ENCODE peak calls at places on chromosome 4, in eight cellular contexts. One of them, this sample, is unnamed.

GRCh38 chr4:139454111-139454600 is at the start of gene RAB33B:
- DNase-seq in endodermal cell: no peak
- DNase-seq in AG09309: peak; percentile 61
- DNase-seq in cardiac fibroblast: no peak
- DNase-seq in left lung: no peak
- DNase-seq in neural crest cell: no peak
- DNase-seq in GM20000: no peak
- DNase-seq in Calu3: no peak
- DNase-seq in this sample: no peak

GRCh38 chr4:154958621-154959358 is 177.7 kb downstream of the RBM46 start:
- DNase-seq in AG09309: no peak
- DNase-seq in GM20000: no peak
- DNase-seq in left lung: no peak
- DNase-seq in cardiac fibroblast: peak; percentile 79
- DNase-seq in neural crest cell: no peak
- DNase-seq in endodermal cell: no peak
- DNase-seq in Calu3: no peak
- DNase-seq in this sample: no peak

GRCh38 chr4:44629280-44629866 is 22.1 kb downstream of the YIPF7 start:
- DNase-seq in GM20000: peak; percentile 42
- DNase-seq in left lung: no peak
- DNase-seq in neural crest cell: peak; percentile 32
- DNase-seq in AG09309: peak; percentile 5
- DNase-seq in Calu3: peak; percentile 30
- DNase-seq in endodermal cell: peak; percentile 67
- DNase-seq in cardiac fibroblast: peak; percentile 63
- DNase-seq in this sample: peak; percentile 54

GRCh38 chr4:88028961-88029360 is 21.5 kb downstream of the PKD2 start:
- DNase-seq in GM20000: no peak
- DNase-seq in Calu3: no peak
- DNase-seq in neural crest cell: no peak
- DNase-seq in AG09309: no peak
- DNase-seq in cardiac fibroblast: no peak
- DNase-seq in endodermal cell: no peak
- DNase-seq in left lung: no peak
- DNase-seq in this sample: no peak

GRCh38 chr4:88991746-88992145 is 65.2 kb downstream of the FAM13A start:
- DNase-seq in cardiac fibroblast: no peak
- DNase-seq in endodermal cell: no peak
- DNase-seq in neural crest cell: no peak
- DNase-seq in AG09309: no peak
- DNase-seq in GM20000: no peak
- DNase-seq in left lung: no peak
- DNase-seq in Calu3: peak; percentile 4
- DNase-seq in this sample: no peak

GRCh38 chr4:177290780-177291179 is 18.9 kb upstream of the NEIL3 start:
- DNase-seq in GM20000: no peak
- DNase-seq in endodermal cell: no peak
- DNase-seq in neural crest cell: no peak
- DNase-seq in Calu3: no peak
- DNase-seq in AG09309: no peak
- DNase-seq in cardiac fibroblast: no peak
- DNase-seq in left lung: no peak
- DNase-seq in this sample: no peak

GRCh38 chr4:100287569-100287968 is 97.3 kb upstream of the DDIT4L start:
- DNase-seq in AG09309: no peak
- DNase-seq in GM20000: no peak
- DNase-seq in cardiac fibroblast: no peak
- DNase-seq in neural crest cell: no peak
- DNase-seq in endodermal cell: no peak
- DNase-seq in left lung: no peak
- DNase-seq in Calu3: no peak
- DNase-seq in this sample: no peak

GRCh38 chr4:86033171-86033570 is 326.7 kb downstream of the MAPK10 start:
- DNase-seq in AG09309: peak; percentile 74
- DNase-seq in GM20000: no peak
- DNase-seq in neural crest cell: no peak
- DNase-seq in left lung: no peak
- DNase-seq in Calu3: no peak
- DNase-seq in cardiac fibroblast: peak; percentile 97
- DNase-seq in endodermal cell: no peak
- DNase-seq in this sample: no peak

GRCh38 chr4:3045500-3045850 is 28.9 kb downstream of the HTT-AS start:
- DNase-seq in left lung: peak; percentile 89
- DNase-seq in endodermal cell: no peak
- DNase-seq in cardiac fibroblast: peak; percentile 48
- DNase-seq in Calu3: peak; percentile 20
- DNase-seq in GM20000: peak; percentile 44
- DNase-seq in neural crest cell: no peak
- DNase-seq in AG09309: peak; percentile 74
- DNase-seq in this sample: no peak

GRCh38 chr4:79292008-79292407 is 33.9 kb downstream of the NAA11 start:
- DNase-seq in AG09309: no peak
- DNase-seq in neural crest cell: no peak
- DNase-seq in endodermal cell: no peak
- DNase-seq in cardiac fibroblast: no peak
- DNase-seq in Calu3: no peak
- DNase-seq in left lung: no peak
- DNase-seq in GM20000: peak; percentile 18
- DNase-seq in this sample: peak; percentile 28

GRCh38 chr4:16757080-16757521 is 141.3 kb downstream of the LDB2 start:
- DNase-seq in Calu3: no peak
- DNase-seq in cardiac fibroblast: peak; percentile 37
- DNase-seq in endodermal cell: no peak
- DNase-seq in GM20000: no peak
- DNase-seq in neural crest cell: no peak
- DNase-seq in left lung: no peak
- DNase-seq in AG09309: no peak
- DNase-seq in this sample: no peak
- TF ChIP-seq CTCF in Calu3: no peak
- TF ChIP-seq CTCF in cardiac fibroblast: no peak
- TF ChIP-seq CTCF in endodermal cell: no peak
- TF ChIP-seq CTCF in GM20000: no peak
- TF ChIP-seq CTCF in neural crest cell: no peak
- TF ChIP-seq CTCF in left lung: no peak
- TF ChIP-seq CTCF in AG09309: no peak
- TF ChIP-seq CTCF in this sample: no peak

DNA sequence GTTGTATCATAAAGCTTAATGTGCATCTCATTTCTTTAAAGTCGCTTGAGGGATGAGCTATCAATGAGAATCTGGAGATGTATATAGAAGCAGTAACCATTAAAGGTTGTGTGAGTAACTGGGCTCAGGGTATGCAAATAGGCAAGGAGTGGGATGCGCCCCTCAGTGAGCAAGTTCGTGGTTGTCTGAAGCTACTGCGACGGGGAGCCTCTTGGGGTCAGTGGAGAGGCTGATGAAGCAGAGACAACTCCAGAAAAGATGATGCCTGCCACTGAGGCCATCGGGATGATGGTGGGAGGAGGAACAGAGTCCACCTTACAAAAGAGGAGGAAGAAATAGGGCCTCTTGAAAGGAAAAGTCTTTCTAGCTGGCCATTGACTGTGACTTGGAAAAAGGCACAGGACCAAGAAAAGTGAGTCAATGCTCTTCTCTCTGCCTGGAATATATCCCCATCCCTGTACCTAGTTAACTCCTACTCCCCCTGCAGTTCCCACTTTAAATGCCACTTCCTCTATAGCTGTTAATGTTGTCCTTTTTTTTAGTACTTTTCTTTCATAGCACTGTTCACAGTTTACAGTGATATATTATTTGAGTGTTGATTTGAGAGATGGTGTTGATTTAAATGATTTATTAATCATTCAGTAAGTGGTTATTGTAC is 51.4 kb upstream of the LSM6 start:
- DNase-seq in left lung: no peak
- DNase-seq in neural crest cell: no peak
- DNase-seq in GM20000: peak; percentile 41
- DNase-seq in AG09309: no peak
- DNase-seq in cardiac fibroblast: no peak
- DNase-seq in endodermal cell: peak; percentile 83
- DNase-seq in Calu3: no peak
- DNase-seq in this sample: no peak
- TF ChIP-seq CTCF in left lung: no peak
- TF ChIP-seq CTCF in neural crest cell: no peak
- TF ChIP-seq CTCF in GM20000: peak; percentile 23
- TF ChIP-seq CTCF in AG09309: no peak
- TF ChIP-seq CTCF in cardiac fibroblast: no peak
- TF ChIP-seq CTCF in endodermal cell: peak; percentile 58
- TF ChIP-seq CTCF in Calu3: no peak
- TF ChIP-seq CTCF in this sample: peak; percentile 25

DNA sequence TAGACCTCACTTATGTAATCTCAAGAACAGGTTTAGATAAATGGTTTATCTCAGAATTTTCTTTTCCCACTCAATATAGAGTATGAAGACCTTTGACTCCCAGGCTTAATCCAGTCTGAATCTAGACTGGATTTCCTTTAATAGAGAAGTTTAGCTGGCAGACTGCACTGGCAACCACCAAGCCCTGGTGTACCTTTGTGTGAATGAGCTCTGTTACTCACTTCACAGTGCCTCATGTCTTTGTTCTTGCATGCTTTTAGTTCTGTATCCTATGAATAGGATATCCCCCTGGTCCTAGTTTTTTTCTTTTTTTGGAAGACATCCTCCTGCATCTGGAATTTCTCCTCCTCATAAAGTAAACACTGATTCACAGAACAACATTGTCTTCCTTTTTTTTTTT is 53.2 kb upstream of the MCUB start:
- DNase-seq in GM20000: no peak
- DNase-seq in left lung: no peak
- DNase-seq in neural crest cell: no peak
- DNase-seq in Calu3: no peak
- DNase-seq in AG09309: no peak
- DNase-seq in endodermal cell: no peak
- DNase-seq in cardiac fibroblast: no peak
- DNase-seq in this sample: no peak
- TF ChIP-seq CTCF in GM20000: no peak
- TF ChIP-seq CTCF in left lung: no peak
- TF ChIP-seq CTCF in neural crest cell: no peak
- TF ChIP-seq CTCF in Calu3: no peak
- TF ChIP-seq CTCF in AG09309: no peak
- TF ChIP-seq CTCF in endodermal cell: no peak
- TF ChIP-seq CTCF in cardiac fibroblast: no peak
- TF ChIP-seq CTCF in this sample: no peak

GRCh38 chr4:40924096-40924792 is 174.5 kb downstream of the NSUN7 start:
- DNase-seq in Calu3: peak; percentile 77
- DNase-seq in neural crest cell: peak; percentile 75
- DNase-seq in GM20000: peak; percentile 76
- DNase-seq in cardiac fibroblast: peak; percentile 68
- DNase-seq in left lung: peak; percentile 91
- DNase-seq in endodermal cell: peak; percentile 90
- DNase-seq in AG09309: no peak
- DNase-seq in this sample: peak; percentile 80

GRCh38 chr4:40923326-40924095 is 173.8 kb downstream of the NSUN7 start:
- DNase-seq in neural crest cell: no peak
- DNase-seq in AG09309: no peak
- DNase-seq in cardiac fibroblast: no peak
- DNase-seq in left lung: no peak
- DNase-seq in endodermal cell: no peak
- DNase-seq in GM20000: no peak
- DNase-seq in Calu3: no peak
- DNase-seq in this sample: no peak

GRCh38 chr4:40927108-40927507 is 177.4 kb downstream of the NSUN7 start:
- DNase-seq in Calu3: no peak
- DNase-seq in cardiac fibroblast: no peak
- DNase-seq in neural crest cell: no peak
- DNase-seq in AG09309: no peak
- DNase-seq in endodermal cell: no peak
- DNase-seq in GM20000: no peak
- DNase-seq in left lung: no peak
- DNase-seq in this sample: no peak

GRCh38 chr4:40924793-40925117 is 175.0 kb downstream of the NSUN7 start:
- DNase-seq in Calu3: no peak
- DNase-seq in left lung: no peak
- DNase-seq in neural crest cell: no peak
- DNase-seq in cardiac fibroblast: no peak
- DNase-seq in GM20000: no peak
- DNase-seq in endodermal cell: no peak
- DNase-seq in AG09309: no peak
- DNase-seq in this sample: no peak
- TF ChIP-seq CTCF in Calu3: no peak
- TF ChIP-seq CTCF in left lung: no peak
- TF ChIP-seq CTCF in neural crest cell: no peak
- TF ChIP-seq CTCF in cardiac fibroblast: no peak
- TF ChIP-seq CTCF in GM20000: no peak
- TF ChIP-seq CTCF in endodermal cell: peak; percentile 23
- TF ChIP-seq CTCF in AG09309: no peak
- TF ChIP-seq CTCF in this sample: no peak

DNA sequence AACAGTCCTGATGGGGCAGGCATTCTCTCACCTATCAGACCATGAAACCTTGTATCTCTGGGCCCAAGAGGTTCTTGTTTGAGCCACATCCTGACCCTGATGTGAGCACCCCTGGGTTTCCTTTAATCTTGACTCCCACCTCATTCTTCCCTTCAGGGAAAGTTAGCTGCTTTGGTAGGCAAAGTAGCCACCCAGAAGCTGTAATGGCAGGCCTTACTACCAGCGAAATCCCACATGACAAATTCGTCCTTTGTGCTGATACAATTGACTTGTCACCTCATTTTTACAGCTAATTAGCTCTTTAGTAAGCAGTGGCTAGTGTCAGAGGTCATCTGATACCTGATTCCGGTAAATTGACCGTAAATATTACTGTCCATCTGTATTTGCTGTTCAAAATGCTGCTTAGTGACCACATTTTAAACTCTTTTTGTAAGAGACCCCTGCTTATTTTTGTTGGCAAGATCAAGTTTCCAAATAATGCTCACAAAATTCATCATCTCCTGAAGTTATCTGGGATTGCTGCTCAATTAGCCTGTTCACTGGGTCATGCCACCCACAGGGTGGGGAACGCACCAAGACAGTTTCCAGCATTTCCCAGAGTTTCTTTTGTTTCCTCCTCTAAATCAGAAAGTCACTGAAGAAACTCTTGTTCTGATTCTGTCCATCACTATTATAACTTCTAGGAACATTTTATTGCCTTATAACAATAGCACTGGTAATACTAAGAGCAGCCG is 329.7 kb downstream of the GPAT3 start:
- DNase-seq in neural crest cell: no peak
- DNase-seq in AG09309: no peak
- DNase-seq in cardiac fibroblast: no peak
- DNase-seq in left lung: no peak
- DNase-seq in endodermal cell: peak; percentile 73
- DNase-seq in Calu3: no peak
- DNase-seq in GM20000: no peak
- DNase-seq in this sample: no peak
- TF ChIP-seq CTCF in neural crest cell: no peak
- TF ChIP-seq CTCF in AG09309: no peak
- TF ChIP-seq CTCF in cardiac fibroblast: no peak
- TF ChIP-seq CTCF in left lung: no peak
- TF ChIP-seq CTCF in endodermal cell: no peak
- TF ChIP-seq CTCF in Calu3: no peak
- TF ChIP-seq CTCF in GM20000: no peak
- TF ChIP-seq CTCF in this sample: no peak

GRCh38 chr4:17664755-17665154 is 50.3 kb downstream of the MED28 start:
- DNase-seq in neural crest cell: no peak
- DNase-seq in AG09309: no peak
- DNase-seq in cardiac fibroblast: no peak
- DNase-seq in endodermal cell: no peak
- DNase-seq in Calu3: peak; percentile 36
- DNase-seq in left lung: no peak
- DNase-seq in GM20000: no peak
- DNase-seq in this sample: no peak
- TF ChIP-seq CTCF in neural crest cell: no peak
- TF ChIP-seq CTCF in AG09309: no peak
- TF ChIP-seq CTCF in cardiac fibroblast: no peak
- TF ChIP-seq CTCF in endodermal cell: no peak
- TF ChIP-seq CTCF in Calu3: no peak
- TF ChIP-seq CTCF in left lung: no peak
- TF ChIP-seq CTCF in GM20000: no peak
- TF ChIP-seq CTCF in this sample: no peak

This sample was measured in GM13977.